ENCODE peak calls at places on chromosomes 11 and 22, in four cellular contexts. H is GM23338, X is fibroblast of lung, Y is foreskin keratinocyte. D is an unnamed sample.

GRCh38 chr11:12052676-12053605 is 44.5 kb upstream of the DKK3 start:
- DNase-seq in H (peak; percentile 43), Y (no peak), X (no peak), D (peak; percentile 82)

GRCh38 chr11:11731311-11732083 is 109.7 kb upstream of the GALNT18 start:
- DNase-seq in X (peak; percentile 78), H (no peak), Y (peak; percentile 91), D (no peak)

GRCh38 chr11:123899792-123900191 is 2.2 kb upstream of the OR8D4 start:
- DNase-seq in Y (no peak), H (no peak), X (no peak), D (peak; percentile 26)

GRCh38 chr11:61702701-61703312 is 22.6 kb downstream of the DAGLA start:
- DNase-seq in Y (no peak), H (no peak), X (no peak), D (no peak)

GRCh38 chr11:130620566-130620965 is 172.1 kb downstream of the ADAMTS15 start:
- DNase-seq in H (no peak), X (no peak), Y (no peak), D (no peak)

GRCh38 chr22:42343551-42344081 is 73.2 kb upstream of the TCF20 start:
- DNase-seq in X (peak; percentile 15), Y (no peak), H (peak; percentile 76), D (no peak)

GRCh38 chr11:75773595-75774353 is 5.2 kb downstream of the DGAT2 start:
- DNase-seq in X (no peak), H (no peak), Y (no peak), D (no peak)

GRCh38 chr11:108960498-108960897 is 295.6 kb downstream of the DDX10 start:
- DNase-seq in Y (no peak), H (peak; percentile 37), X (no peak), D (peak; percentile 78)

GRCh38 chr11:71446150-71446549 is 2.0 kb downstream of the DHCR7 start:
- DNase-seq in H (no peak), Y (no peak), X (no peak), D (no peak)

GRCh38 chr22:31210830-31211503 is 1.1 kb upstream of the LIMK2 start:
- DNase-seq in Y (no peak), X (no peak), H (no peak), D (no peak)

GRCh38 chr22:41021039-41021654 is 70.0 kb downstream of the RBX1 start:
- DNase-seq in H (peak; percentile 49), X (no peak), Y (peak; percentile 12), D (peak; percentile 70)

GRCh38 chr11:4821021-4821420 is at the start of gene OR51F2:
- DNase-seq in H (no peak), X (no peak), Y (no peak), D (no peak)

GRCh38 chr22:50190182-50190951 is 4.7 kb downstream of the TRABD start:
- DNase-seq in Y (peak; percentile 67), H (peak; percentile 81), X (peak; percentile 55), D (peak; percentile 92)

GRCh38 chr11:46855167-46855566 is 9.1 kb upstream of the CKAP5 start:
- DNase-seq in H (no peak), Y (no peak), X (peak; percentile 20), D (no peak)

GRCh38 chr22:41481131-41481830 is 12.4 kb downstream of the ACO2 start:
- DNase-seq in H (no peak), X (peak; percentile 55), Y (no peak), D (no peak)

GRCh38 chr22:21865041-21865440 is 2.4 kb downstream of the MAPK1 start:
- DNase-seq in H (no peak), X (peak; percentile 88), Y (peak; percentile 49), D (no peak)

GRCh38 chr11:8059030-8059429 is 22.0 kb upstream of the TUB start:
- DNase-seq in X (no peak), Y (no peak), H (no peak), D (no peak)

GRCh38 chr11:72631806-72632731 is 42.2 kb downstream of the PDE2A start:
- DNase-seq in H (no peak), X (no peak), Y (no peak), D (no peak)

GRCh38 chr22:22565991-22566390 is 6.9 kb upstream of the PRAME start:
- DNase-seq in Y (peak; percentile 2), X (peak; percentile 3), H (no peak), D (no peak)

GRCh38 chr11:88320149-88320559 is 17.4 kb downstream of the CTSC start:
- DNase-seq in X (peak; percentile 78), H (no peak), Y (peak; percentile 50), D (no peak)

GRCh38 chr11:34890089-34890488 is 26.1 kb downstream of the APIP start:
- DNase-seq in H (no peak), X (no peak), Y (no peak), D (no peak)

GRCh38 chr11:117187799-117188481 is 9.4 kb downstream of the SIDT2 start:
- DNase-seq in X (no peak), H (no peak), Y (no peak), D (peak; percentile 33)

GRCh38 chr22:44972363-44973083 is 37.3 kb downstream of the PHF21B start:
- DNase-seq in H (no peak), X (peak; percentile 6), Y (no peak), D (no peak)

GRCh38 chr11:117171648-117172051 is 6.9 kb upstream of the SIDT2 start:
- DNase-seq in Y (no peak), X (peak; percentile 62), H (no peak), D (no peak)

GRCh38 chr11:47994417-47994816 is 14.1 kb downstream of the PTPRJ start:
- DNase-seq in X (no peak), H (no peak), Y (no peak), D (no peak)

GRCh38 chr22:27139935-27140493 is 482.6 kb downstream of the MIAT start:
- DNase-seq in H (no peak), X (peak; percentile 90), Y (peak; percentile 64), D (no peak)

GRCh38 chr11:27370374-27370773 is 7.4 kb upstream of the CCDC34 start:
- DNase-seq in Y (no peak), H (peak; percentile 31), X (no peak), D (peak; percentile 63)

GRCh38 chr22:27391092-27391770 is 410.3 kb downstream of the MN1 start:
- DNase-seq in H (peak; percentile 43), Y (no peak), X (peak; percentile 35), D (peak; percentile 70)

GRCh38 chr11:3939651-3940190 is 84.3 kb downstream of the STIM1 start:
- DNase-seq in H (no peak), X (peak; percentile 85), Y (no peak), D (no peak)

GRCh38 chr22:39959640-39960447 is at the start of gene TMA7B:
- DNase-seq in X (peak; percentile 74), Y (peak; percentile 54), H (peak; percentile 59), D (peak; percentile 85)

GRCh38 chr11:65574963-65575567 is 788 bp upstream of the EHBP1L1 start:
- DNase-seq in X (no peak), H (peak; percentile 43), Y (peak; percentile 54), D (peak; percentile 70)

GRCh38 chr22:44402196-44403111 is 89.7 kb upstream of the SHISAL1 start:
- DNase-seq in H (no peak), Y (no peak), X (no peak), D (peak; percentile 24)

GRCh38 chr11:115961168-115962003 is 457.2 kb upstream of the CADM1 start:
- DNase-seq in H (no peak), X (peak; percentile 27), Y (no peak), D (peak; percentile 58)

GRCh38 chr22:24571266-24571665 is 15.5 kb downstream of the SNRPD3 start:
- DNase-seq in Y (no peak), X (no peak), H (no peak), D (no peak)

GRCh38 chr11:126024143-126024542 is 38.5 kb downstream of the CDON start:
- DNase-seq in X (no peak), H (no peak), Y (no peak), D (no peak)

GRCh38 chr22:37431811-37432707 is 4.8 kb upstream of the ELFN2 start:
- DNase-seq in Y (peak; percentile 99), H (no peak), X (peak; percentile 100), D (peak; percentile 29)

GRCh38 chr11:120330045-120330444 is 4.9 kb downstream of the TLCD5 start:
- DNase-seq in X (no peak), H (no peak), Y (no peak), D (no peak)

GRCh38 chr11:120333801-120334200 is 2.4 kb upstream of the ARHGEF12 start:
- DNase-seq in X (no peak), H (no peak), Y (no peak), D (no peak)

GRCh38 chr11:120329556-120329955 is 4.5 kb downstream of the TLCD5 start:
- DNase-seq in H (no peak), X (peak; percentile 59), Y (no peak), D (no peak)

GRCh38 chr11:120332822-120333716 is 3.1 kb upstream of the ARHGEF12 start:
- DNase-seq in Y (no peak), H (no peak), X (peak; percentile 62), D (no peak)

GRCh38 chr11:120331301-120331966 is 4.8 kb upstream of the ARHGEF12 start:
- DNase-seq in X (peak; percentile 94), H (no peak), Y (peak; percentile 88), D (no peak)
- H3K27ac ChIP-seq in X (peak overlapping the region; percentile 62), H (no peak overlapping the region), Y (no peak overlapping the region), D (no peak overlapping the region)

DNA sequence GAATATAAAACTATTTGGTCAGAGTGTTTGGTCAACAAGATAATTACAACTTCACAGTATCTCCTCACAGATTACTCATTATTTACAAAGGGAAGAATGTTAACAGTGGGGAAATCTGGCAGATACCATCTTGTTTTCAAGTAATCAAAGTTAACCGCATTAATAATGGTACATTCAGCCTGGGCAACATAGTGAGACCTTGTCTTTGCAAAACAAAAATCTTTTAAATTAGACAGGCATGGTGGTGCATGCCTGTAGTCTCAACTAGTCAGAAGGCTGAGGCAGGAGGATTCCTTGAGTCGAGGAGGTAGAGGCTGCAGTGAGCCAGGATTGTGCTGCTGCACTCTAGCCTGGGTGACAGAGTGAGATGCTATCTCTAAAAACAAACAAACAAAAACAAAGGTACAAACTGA is 78.5 kb downstream of the ACER3 start:
- DNase-seq in H (no peak), X (peak; percentile 5), Y (no peak), D (peak; percentile 58)
- H3K27ac ChIP-seq in H (no peak overlapping the region), X (no peak overlapping the region), Y (no peak overlapping the region), D (no peak overlapping the region)

GRCh38 chr11:118437046-118437735 is 899 bp downstream of the KMT2A start:
- DNase-seq in X (peak; percentile 46), Y (peak; percentile 44), H (peak; percentile 78), D (peak; percentile 87)
- H3K27ac ChIP-seq in X (peak overlapping the region; percentile 79), Y (peak overlapping the region; percentile 73), H (peak overlapping the region; percentile 58), D (peak overlapping the region; percentile 87)

DNA sequence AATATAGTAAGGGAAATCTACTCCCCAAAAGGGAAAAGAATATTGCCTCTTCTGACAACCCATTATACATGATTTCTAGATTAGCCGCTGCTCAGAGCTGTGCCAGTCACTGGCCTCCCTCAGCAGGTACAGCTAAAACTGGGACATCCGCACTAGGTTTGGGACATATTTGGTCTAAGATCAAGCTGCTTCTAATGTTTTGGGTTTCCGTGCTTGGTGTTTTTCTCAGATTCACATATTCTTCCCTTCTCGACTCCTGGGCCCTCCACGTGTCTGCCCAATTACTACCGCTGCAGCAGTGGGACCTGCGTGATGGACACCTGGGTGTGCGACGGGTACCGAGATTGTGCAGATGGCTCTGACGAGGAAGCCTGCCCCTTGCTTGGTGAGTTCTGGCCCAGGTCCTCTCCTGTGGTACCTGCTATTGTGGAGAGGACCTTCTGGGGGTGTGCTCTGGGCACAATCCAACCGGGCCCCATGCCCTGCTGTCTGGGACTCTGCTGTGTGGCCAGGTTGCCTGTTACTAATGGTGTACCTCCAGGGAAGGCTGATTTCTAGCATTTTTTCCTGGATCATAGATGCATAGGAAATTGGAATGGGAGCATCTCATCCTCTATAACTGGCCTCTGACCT is 138.1 kb upstream of the SORL1-AS1 start:
- DNase-seq in X (no peak), Y (no peak), H (no peak), D (no peak)
- H3K27ac ChIP-seq in X (no peak overlapping the region), Y (no peak overlapping the region), H (peak overlapping the region; percentile 65), D (peak overlapping the region; percentile 36)

GRCh38 chr11:10087621-10088225 is 206.3 kb downstream of the SBF2 start:
- DNase-seq in Y (no peak), H (no peak), X (no peak), D (no peak)
- H3K27ac ChIP-seq in Y (no peak overlapping the region), H (no peak overlapping the region), X (no peak overlapping the region), D (no peak overlapping the region)

D was measured in endodermal cell.